ENCODE peak calls at places on chromosome 18, in four cellular contexts. L is body of pancreas, Y is tibial artery, R is hepatocyte. P is an unnamed sample.
A peak's percentile ranks its signal among the peaks of the same experiment; 100 is the strongest.

GRCh38 chr18:26059357-26059756 is 31.1 kb downstream of the SS18 start:
- DNase-seq in Y (no peak), R (no peak), L (no peak), P (no peak)

GRCh38 chr18:45745817-45746461 is 22.0 kb downstream of the SLC14A1 start:
- DNase-seq in Y (no peak), R (no peak), L (no peak), P (no peak)

GRCh38 chr18:6557052-6557451 is 142.3 kb upstream of the L3MBTL4 start:
- DNase-seq in Y (no peak), R (peak; percentile 15), L (no peak), P (no peak)

GRCh38 chr18:4636957-4637356 is 181.8 kb upstream of the DLGAP1 start:
- DNase-seq in Y (no peak), L (no peak), R (no peak), P (no peak)

GRCh38 chr18:10454800-10455550 is 540 bp downstream of the APCDD1 start:
- DNase-seq in L (peak; percentile 51), R (peak; percentile 58), Y (peak; percentile 70), P (peak; percentile 18)

GRCh38 chr18:61333746-61334490 is 688 bp downstream of the CDH20 start:
- DNase-seq in Y (no peak), L (no peak), R (peak; percentile 21), P (no peak)

GRCh38 chr18:61992285-61992684 is 99.5 kb upstream of the RNF152 start:
- DNase-seq in R (peak; percentile 41), Y (no peak), L (no peak), P (peak; percentile 38)

GRCh38 chr18:41134426-41134825 is 820.6 kb upstream of the PIK3C3 start:
- DNase-seq in R (no peak), L (no peak), Y (no peak), P (no peak)

GRCh38 chr18:43501099-43501498 is 223.8 kb upstream of the SYT4 start:
- DNase-seq in L (no peak), R (no peak), Y (no peak), P (no peak)

GRCh38 chr18:31574359-31574758 is 17.3 kb upstream of the TTR start:
- DNase-seq in Y (no peak), R (no peak), L (no peak), P (no peak)

GRCh38 chr18:4691836-4692235 is 236.7 kb upstream of the DLGAP1 start:
- DNase-seq in L (no peak), Y (no peak), R (no peak), P (no peak)

GRCh38 chr18:57434177-57434535 is 1.0 kb upstream of the ONECUT2 start:
- DNase-seq in L (no peak), Y (no peak), R (no peak), P (no peak)

GRCh38 chr18:3245853-3246635 is 1.6 kb upstream of the MYL12A start:
- DNase-seq in Y (peak; percentile 94), L (peak; percentile 91), R (peak; percentile 95), P (peak; percentile 74)

GRCh38 chr18:58525517-58525916 is 103.4 kb downstream of the ALPK2 start:
- DNase-seq in Y (no peak), R (no peak), L (no peak), P (no peak)

GRCh38 chr18:57826252-57826651 is 23.1 kb upstream of the ATP8B1 start:
- DNase-seq in L (no peak), Y (no peak), R (no peak), P (no peak)

GRCh38 chr18:13453714-13454113 is 235.2 kb downstream of the LDLRAD4 start:
- DNase-seq in R (no peak), L (no peak), Y (peak; percentile 55), P (no peak)

GRCh38 chr18:58255701-58256311 is 211.8 kb downstream of the NEDD4L start:
- DNase-seq in L (no peak), R (no peak), Y (no peak), P (no peak)

GRCh38 chr18:48542513-48543181 is 3.8 kb downstream of the CTIF start:
- DNase-seq in R (peak; percentile 70), Y (no peak), L (no peak), P (no peak)
- TF ChIP-seq CTCF in R (no peak), Y (no peak), L (no peak), P (no peak)

GRCh38 chr18:24991220-24991575 is 360.8 kb downstream of the ZNF521 start:
- DNase-seq in R (no peak), Y (no peak), L (no peak), P (no peak)

GRCh38 chr18:24990548-24991219 is 361.3 kb downstream of the ZNF521 start:
- DNase-seq in L (no peak), Y (no peak), R (no peak), P (no peak)

GRCh38 chr18:24991661-24992060 is 360.3 kb downstream of the ZNF521 start:
- DNase-seq in R (no peak), Y (no peak), L (no peak), P (no peak)

GRCh38 chr18:24989760-24990547 is 362.0 kb downstream of the ZNF521 start:
- DNase-seq in Y (no peak), L (no peak), R (no peak), P (no peak)

DNA sequence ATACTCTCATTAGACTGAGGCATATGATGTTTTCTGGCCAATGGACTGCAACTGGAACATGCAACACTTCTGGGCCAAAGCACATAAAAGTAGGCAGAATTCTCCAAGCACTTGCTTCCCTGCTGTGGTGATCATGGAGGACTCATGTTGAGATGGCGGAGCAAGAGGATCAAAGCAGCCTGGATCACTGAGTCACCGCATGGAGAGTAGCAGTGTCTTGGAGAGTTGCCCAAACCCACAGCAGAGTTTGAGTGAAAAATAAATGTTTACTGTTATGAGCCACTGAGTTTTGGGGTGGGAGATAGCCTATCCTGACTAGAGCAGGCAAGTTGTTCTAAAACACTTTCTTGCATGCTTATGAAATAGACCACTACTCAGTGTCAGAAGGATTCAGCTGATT is 359.5 kb downstream of the ZNF521 start:
- DNase-seq in R (no peak), L (no peak), Y (no peak), P (no peak)
- H3K27ac ChIP-seq in R (no peak overlapping the region), L (no peak overlapping the region), Y (no peak overlapping the region), P (no peak overlapping the region)

DNA sequence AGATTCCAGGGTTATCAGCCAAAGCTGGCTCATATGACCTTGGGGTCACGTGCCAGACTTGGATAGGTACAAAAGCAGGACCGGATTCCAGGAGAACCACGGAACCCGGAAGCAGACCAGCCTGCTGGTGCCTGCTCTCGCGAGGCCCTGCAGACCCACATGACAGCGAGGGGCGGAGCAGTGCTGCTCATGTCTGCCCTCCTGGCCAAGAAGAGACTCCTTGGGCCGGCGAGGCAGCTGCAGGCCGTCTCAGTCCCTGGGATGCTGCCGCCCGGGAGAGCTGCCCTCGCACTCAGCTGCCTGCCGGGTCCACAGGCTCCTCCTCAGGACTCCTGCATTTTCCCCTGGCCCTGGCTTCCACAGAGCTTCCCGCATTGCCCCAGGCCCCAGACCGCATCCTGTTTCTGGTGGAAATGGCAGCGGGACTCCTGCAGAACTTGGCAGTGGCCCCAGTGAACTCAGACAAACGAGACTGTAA is 739.5 kb downstream of the SOCS6 start:
- DNase-seq in R (no peak), Y (no peak), L (no peak), P (no peak)
- TF ChIP-seq CTCF in R (no peak), Y (no peak), L (no peak), P (no peak)

GRCh38 chr18:74454279-74454741 is 2.8 kb downstream of the DIPK1C start:
- DNase-seq in L (no peak), R (no peak), Y (no peak), P (no peak)
- H3K27ac ChIP-seq in L (no peak overlapping the region), R (no peak overlapping the region), Y (no peak overlapping the region), P (no peak overlapping the region)

GRCh38 chr18:79934311-79935097 is 16.9 kb downstream of the SLC66A2 start:
- DNase-seq in Y (peak; percentile 28), R (peak; percentile 64), L (peak; percentile 32), P (no peak)
- TF ChIP-seq CTCF in Y (no peak), R (peak; percentile 23), L (no peak), P (no peak)

GRCh38 chr18:63197246-63197791 is 122.2 kb downstream of the BCL2 start:
- DNase-seq in R (no peak), Y (no peak), L (no peak), P (no peak)

GRCh38 chr18:63198098-63198760 is 121.3 kb downstream of the BCL2 start:
- DNase-seq in Y (no peak), L (no peak), R (no peak), P (no peak)

GRCh38 chr18:63198868-63199742 is 120.5 kb downstream of the BCL2 start:
- DNase-seq in R (no peak), Y (no peak), L (no peak), P (no peak)

GRCh38 chr18:63202814-63203213 is 116.8 kb downstream of the BCL2 start:
- DNase-seq in Y (no peak), L (no peak), R (no peak), P (no peak)

GRCh38 chr18:63199743-63200241 is 119.8 kb downstream of the BCL2 start:
- DNase-seq in L (no peak), R (no peak), Y (no peak), P (no peak)
- H3K27ac ChIP-seq in L (no peak overlapping the region), R (no peak overlapping the region), Y (no peak overlapping the region), P (no peak overlapping the region)

DNA sequence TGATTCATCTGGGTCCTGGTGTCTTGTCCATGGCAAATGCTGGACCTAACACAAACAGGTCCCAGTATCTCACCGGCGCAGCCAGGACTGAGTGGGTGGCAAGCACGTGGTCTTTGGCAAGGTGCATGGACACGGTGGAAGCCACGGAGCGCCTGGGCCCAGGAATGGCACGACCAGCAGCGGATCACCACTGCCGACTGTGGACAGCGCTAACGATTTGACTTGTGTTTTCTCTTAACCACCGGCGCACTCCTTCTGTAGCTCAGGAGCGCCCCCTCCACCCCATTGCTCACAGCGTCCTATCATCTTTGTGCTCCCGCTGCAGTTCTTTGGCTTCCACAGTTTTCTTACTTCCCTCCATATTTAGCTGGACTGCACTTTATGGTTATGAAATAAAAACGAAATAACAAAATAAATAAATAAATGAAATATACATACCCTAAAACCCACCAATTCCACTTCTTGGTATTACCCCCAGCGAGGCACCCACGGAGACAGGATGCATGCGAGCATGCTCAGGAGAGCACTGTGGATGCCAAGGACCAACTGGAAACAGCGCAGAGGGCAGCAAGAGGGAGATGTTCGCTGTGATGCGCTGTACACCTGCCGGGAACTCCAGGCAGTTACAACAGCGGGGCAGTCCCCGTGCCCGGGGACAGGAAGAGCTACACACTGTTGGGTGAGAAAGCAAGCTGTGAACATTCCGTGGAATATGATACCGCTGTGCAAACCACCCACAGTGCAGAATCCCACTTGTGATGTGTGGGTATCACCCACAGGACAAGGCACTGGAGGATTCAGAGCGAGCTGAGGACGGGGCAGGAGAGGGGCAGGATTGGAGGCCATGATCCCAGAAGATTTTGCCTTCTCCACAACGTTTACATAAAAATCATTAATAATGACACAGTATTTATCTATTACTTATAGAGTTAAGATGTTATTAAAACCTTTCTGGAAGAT is 7.0 kb upstream of the CIDEA start:
- DNase-seq in R (peak; percentile 56), L (no peak), Y (no peak), P (no peak)
- TF ChIP-seq CTCF in R (peak; percentile 42), L (no peak), Y (no peak), P (no peak)

DNA sequence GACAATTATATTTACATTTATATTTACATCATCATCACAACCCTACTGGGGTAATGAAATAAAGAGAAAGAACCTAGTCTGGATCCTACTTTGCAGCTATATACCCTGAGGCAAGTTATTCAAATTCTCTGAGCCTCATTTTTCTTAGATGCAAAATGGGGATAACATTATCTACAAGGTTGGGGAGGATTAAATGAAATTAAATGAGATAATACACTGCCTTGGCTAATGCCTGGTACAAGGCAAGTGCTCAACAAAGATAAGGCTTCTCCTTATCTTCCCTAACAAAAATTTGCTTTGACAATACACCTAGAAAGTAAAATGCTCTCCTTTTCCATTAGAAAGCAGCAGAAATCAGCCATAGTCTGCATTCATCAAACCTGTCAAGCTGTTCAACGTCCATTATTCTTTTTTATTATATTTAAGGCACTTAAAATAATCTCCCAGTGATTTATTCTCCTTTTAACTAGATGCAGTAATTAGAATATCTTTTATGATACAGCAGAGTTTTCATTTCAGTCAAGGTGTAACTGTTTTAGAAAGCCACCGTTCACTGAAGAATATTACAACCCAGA is 44.8 kb downstream of the TCF4 start:
- DNase-seq in L (no peak), R (no peak), Y (no peak), P (no peak)
- H3K27ac ChIP-seq in L (no peak overlapping the region), R (no peak overlapping the region), Y (no peak overlapping the region), P (no peak overlapping the region)

P was measured in RWPE1.